ENCODE peak calls at places on chromosomes 1 and 21, in four cellular contexts. W is GOT3, Y is GDM1, I is nucleus accumbens. S is an unnamed sample.

GRCh38 chr1:93346472-93346991 is 825 bp downstream of the DR1 start:
- DNase-seq in W (no peak), Y (peak; percentile 3), I (peak; percentile 40), S (peak; percentile 57)

GRCh38 chr1:3066826-3067225 is 2.2 kb upstream of the PRDM16 start:
- DNase-seq in W (no peak), Y (no peak), I (no peak), S (no peak)

GRCh38 chr1:94335950-94336349 is 82.2 kb upstream of the ABCD3 start:
- DNase-seq in W (no peak), Y (peak; percentile 30), I (peak; percentile 32), S (peak; percentile 67)

GRCh38 chr1:29368936-29369932 is 132.9 kb downstream of the PTPRU start:
- DNase-seq in W (no peak), Y (no peak), I (no peak), S (no peak)

GRCh38 chr1:39043513-39043912 is 17.4 kb downstream of the NDUFS5 start:
- DNase-seq in W (no peak), Y (no peak), I (no peak), S (peak; percentile 72)

GRCh38 chr1:116503535-116504307 is 67.1 kb downstream of the CD58 start:
- DNase-seq in W (no peak), Y (no peak), I (no peak), S (peak; percentile 28)

GRCh38 chr1:58180537-58180936 is 366.0 kb downstream of the OMA1 start:
- DNase-seq in W (no peak), Y (no peak), I (no peak), S (no peak)

GRCh38 chr1:91781371-91781825 is 104.6 kb downstream of the TGFBR3 start:
- DNase-seq in W (no peak), Y (no peak), I (no peak), S (no peak)

GRCh38 chr1:219506337-219506944 is 106.5 kb downstream of the ZC3H11B start:
- DNase-seq in W (no peak), Y (no peak), I (no peak), S (no peak)

GRCh38 chr1:96352733-96353132 is 368.9 kb upstream of the PTBP2 start:
- DNase-seq in W (no peak), Y (no peak), I (no peak), S (no peak)

GRCh38 chr1:26290416-26291261 is 10.8 kb downstream of the SH3BGRL3 start:
- DNase-seq in W (no peak), Y (peak; percentile 41), I (no peak), S (peak; percentile 70)

GRCh38 chr1:26306290-26307221 is at the start of gene UBXN11:
- DNase-seq in W (peak; percentile 55), Y (peak; percentile 94), I (peak; percentile 82), S (peak; percentile 95)

GRCh38 chr1:81912383-81912782 is 111.6 kb downstream of the ADGRL2 start:
- DNase-seq in W (no peak), Y (no peak), I (no peak), S (no peak)

GRCh38 chr21:44329971-44330681 is 9.1 kb downstream of the CFAP410 start:
- DNase-seq in W (no peak), Y (no peak), I (no peak), S (peak; percentile 18)

GRCh38 chr1:33462449-33463164 is 9.8 kb upstream of the ZSCAN20 start:
- DNase-seq in W (no peak), Y (no peak), I (no peak), S (no peak)

GRCh38 chr21:21688877-21689276 is 690.7 kb downstream of the NCAM2 start:
- DNase-seq in W (no peak), Y (no peak), I (no peak), S (peak; percentile 23)

GRCh38 chr1:21939650-21940374 is 2.7 kb upstream of the HSPG2 start:
- DNase-seq in W (peak; percentile 68), Y (peak; percentile 74), I (peak; percentile 33), S (peak; percentile 75)

GRCh38 chr1:93132638-93133037 is 47.6 kb downstream of the TMED5 start:
- DNase-seq in W (no peak), Y (no peak), I (no peak), S (no peak)

GRCh38 chr1:84936116-84936810 is 43.3 kb upstream of the LPAR3 start:
- DNase-seq in W (no peak), Y (peak; percentile 34), I (peak; percentile 4), S (peak; percentile 53)

GRCh38 chr1:246267426-246267825 is 239.7 kb downstream of the SMYD3 start:
- DNase-seq in W (no peak), Y (no peak), I (no peak), S (no peak)

GRCh38 chr21:39441502-39442475 is 3.8 kb downstream of the LCA5L start:
- DNase-seq in W (no peak), Y (peak; percentile 12), I (no peak), S (peak; percentile 53)

GRCh38 chr21:25929859-25930520 is 195.2 kb downstream of the GABPA start:
- DNase-seq in W (no peak), Y (no peak), I (no peak), S (no peak)

GRCh38 chr1:213686003-213686582 is 301.7 kb upstream of the PROX1 start:
- DNase-seq in W (no peak), Y (no peak), I (no peak), S (no peak)

GRCh38 chr1:108050134-108050533 is 85.2 kb upstream of the VAV3 start:
- DNase-seq in W (no peak), Y (peak; percentile 77), I (no peak), S (peak; percentile 63)

GRCh38 chr21:33101300-33102005 is 31.5 kb downstream of the OLIG1 start:
- DNase-seq in W (no peak), Y (no peak), I (no peak), S (peak; percentile 88)

GRCh38 chr1:12112711-12113161 is 49.6 kb downstream of the TNFRSF8 start:
- DNase-seq in W (no peak), Y (no peak), I (no peak), S (no peak)